ENCODE peak calls at places on chromosomes 7 and 10, in six cellular contexts. O is DMS153, E is chondrocyte, T is Right ventricle myocardium inferior, L is mucosa of gallbladder, C is Caco-2. K is an unnamed sample.

GRCh38 chr7:7201583-7202374 is 19.4 kb downstream of the C1GALT1 start:
- DNase-seq in E (no peak), L (peak; percentile 42), O (peak; percentile 31), C (peak; percentile 66), T (no peak), K (peak; percentile 16)

GRCh38 chr7:159370-160270 is 32.8 kb upstream of the FAM20C start:
- DNase-seq in L (no peak), E (peak; percentile 75), T (peak; percentile 62), C (no peak), O (no peak), K (no peak)

GRCh38 chr10:118310822-118311221 is 31.3 kb downstream of the FAM204A start:
- DNase-seq in C (no peak), O (no peak), E (no peak), L (no peak), T (no peak), K (no peak)

GRCh38 chr7:105675873-105676484 is 94.7 kb upstream of the EFCAB10 start:
- DNase-seq in O (peak; percentile 75), L (no peak), E (no peak), C (no peak), T (peak; percentile 83), K (no peak)

GRCh38 chr10:5282137-5282536 is 82.6 kb upstream of the UCN3 start:
- DNase-seq in E (no peak), L (no peak), T (no peak), O (no peak), C (no peak), K (no peak)

GRCh38 chr7:150431839-150432658 is 18.4 kb upstream of the GIMAP8 start:
- DNase-seq in C (no peak), E (no peak), T (no peak), O (no peak), L (no peak), K (no peak)

GRCh38 chr7:74479066-74479781 is 25.5 kb downstream of the GTF2IRD1 start:
- DNase-seq in C (no peak), E (no peak), O (peak; percentile 84), T (no peak), L (no peak), K (peak; percentile 22)

GRCh38 chr10:109933984-109934565 is 10.8 kb upstream of the XPNPEP1 start:
- DNase-seq in E (no peak), C (no peak), T (no peak), O (no peak), L (peak; percentile 18), K (no peak)

GRCh38 chr10:11870900-11871407 is 47.8 kb downstream of the PROSER2 start:
- DNase-seq in C (no peak), T (no peak), O (no peak), L (no peak), E (no peak), K (no peak)

GRCh38 chr7:30585675-30586074 is 9.0 kb upstream of the GARS1 start:
- DNase-seq in L (no peak), T (no peak), O (no peak), E (no peak), C (no peak), K (no peak)

GRCh38 chr7:128790297-128791037 is 1.3 kb upstream of the CCDC136 start:
- DNase-seq in C (no peak), O (no peak), T (no peak), L (no peak), E (no peak), K (peak; percentile 56)

GRCh38 chr10:79125092-79125491 is 56.3 kb downstream of the ZMIZ1 start:
- DNase-seq in T (no peak), C (no peak), L (no peak), O (no peak), E (no peak), K (no peak)

GRCh38 chr7:1673581-1674102 is 3.6 kb downstream of the ELFN1 start:
- DNase-seq in T (no peak), L (no peak), E (peak; percentile 89), C (peak; percentile 37), O (no peak), K (no peak)

GRCh38 chr10:63470928-63471327 is 5.2 kb upstream of the JMJD1C start:
- DNase-seq in O (no peak), C (no peak), L (no peak), T (no peak), E (no peak), K (no peak)

GRCh38 chr10:94205370-94205930 is 157.3 kb downstream of the NOC3L start:
- DNase-seq in L (no peak), O (no peak), T (no peak), E (no peak), C (no peak), K (no peak)

GRCh38 chr7:91239772-91240171 is 24.5 kb upstream of the FZD1 start:
- DNase-seq in T (no peak), C (no peak), L (no peak), O (no peak), E (no peak), K (no peak)

GRCh38 chr7:105127179-105127578 is 113.2 kb downstream of the KMT2E start:
- DNase-seq in O (no peak), E (no peak), T (no peak), L (no peak), C (no peak), K (no peak)

GRCh38 chr7:122652851-122653250 is 46.1 kb downstream of the RNF133 start:
- DNase-seq in C (no peak), L (peak; percentile 74), O (peak; percentile 46), E (no peak), T (no peak), K (no peak)

GRCh38 chr10:86614853-86615252 is 39.5 kb upstream of the OPN4 start:
- DNase-seq in C (no peak), T (no peak), O (no peak), L (no peak), E (no peak), K (no peak)

GRCh38 chr10:121667948-121668335 is 69.7 kb upstream of the FGFR2 start:
- DNase-seq in T (no peak), L (no peak), O (no peak), C (no peak), E (no peak), K (no peak)

GRCh38 chr10:99975106-99975829 is 34.5 kb downstream of the DNMBP start:
- DNase-seq in O (no peak), C (no peak), L (no peak), E (no peak), T (no peak), K (no peak)

GRCh38 chr10:120181154-120181553 is 275.9 kb upstream of the PLPP4 start:
- DNase-seq in O (no peak), E (no peak), C (no peak), L (no peak), T (no peak), K (no peak)

GRCh38 chr7:2373124-2373556 is 18.5 kb downstream of the EIF3B start:
- DNase-seq in E (no peak), L (peak; percentile 73), T (no peak), C (no peak), O (no peak), K (no peak)

GRCh38 chr7:31776616-31777015 is 89.6 kb downstream of the PPP1R17 start:
- DNase-seq in E (no peak), T (no peak), O (no peak), L (no peak), C (no peak), K (no peak)

GRCh38 chr10:21524526-21525366 is 736 bp downstream of the SKIDA1 start:
- DNase-seq in L (no peak), C (no peak), T (no peak), E (no peak), O (no peak), K (no peak)

GRCh38 chr7:51262796-51263519 is 53.7 kb downstream of the COBL start:
- DNase-seq in T (no peak), O (no peak), L (no peak), E (no peak), C (no peak), K (no peak)

GRCh38 chr7:22992874-22993840 is 20.8 kb downstream of the HYCC1 start:
- DNase-seq in O (no peak), C (no peak), T (no peak), L (no peak), E (no peak), K (no peak)

K was measured in nephron progenitor cell.